ENCODE peak calls at places on chromosomes 7 and 10, in seven cellular contexts. E is kidney epithelial cell, P is breast epithelium, L is pancreas, T is coronary artery, F is cardiac muscle cell, B is AG04450. K is an unnamed sample.

GRCh38 chr10:99733366-99733765 is 1.3 kb downstream of the CUTC start:
- DNase-seq in E (no peak), P (no peak), L (no peak), T (no peak), F (peak), B (no peak), K (no peak)

GRCh38 chr7:116986611-116987565 is 33.6 kb downstream of the ST7 start:
- DNase-seq in E (no peak), P (no peak), L (no peak), T (no peak), F (no peak), B (no peak), K (no peak)

GRCh38 chr7:44213872-44214595 is 13.3 kb downstream of the YKT6 start:
- DNase-seq in E (peak), P (peak), L (peak), T (no peak), F (peak), B (no peak), K (no peak)

GRCh38 chr10:96370575-96371157 is 11.9 kb upstream of the OPALIN start:
- DNase-seq in E (no peak), P (no peak), L (peak), T (peak), F (peak), B (no peak), K (peak)

GRCh38 chr7:42292991-42293521 is 56.0 kb upstream of the GLI3 start:
- DNase-seq in E (no peak), P (peak), L (no peak), T (no peak), F (no peak), B (no peak), K (no peak)

GRCh38 chr10:76717141-76717540 is 920.5 kb downstream of the KCNMA1 start:
- DNase-seq in E (peak), P (no peak), L (no peak), T (no peak), F (no peak), B (no peak), K (no peak)

GRCh38 chr7:9937944-9938631 is 1035.6 kb upstream of the PHF14 start:
- DNase-seq in E (peak), P (no peak), L (no peak), T (no peak), F (no peak), B (no peak), K (no peak)

GRCh38 chr10:111037868-111038267 is 39.0 kb upstream of the ADRA2A start:
- DNase-seq in E (no peak), P (no peak), L (no peak), T (no peak), F (no peak), B (no peak), K (no peak)

GRCh38 chr7:77321300-77321699 is 94.8 kb downstream of the GSAP start:
- DNase-seq in E (no peak), P (no peak), L (no peak), T (no peak), F (peak), B (no peak), K (no peak)

GRCh38 chr7:8433477-8434289 is at the start of gene NXPH1:
- DNase-seq in E (no peak), P (no peak), L (peak), T (no peak), F (peak), B (no peak), K (no peak)

GRCh38 chr7:142866361-142867096 is 11.7 kb downstream of the EPHB6 start:
- DNase-seq in E (no peak), P (no peak), L (peak), T (no peak), F (peak), B (no peak), K (no peak)

GRCh38 chr10:62860946-62861345 is 44.8 kb upstream of the EGR2 start:
- DNase-seq in E (no peak), P (no peak), L (no peak), T (no peak), F (no peak), B (no peak), K (no peak)

GRCh38 chr7:75663302-75663907 is 75.3 kb downstream of the HIP1 start:
- DNase-seq in E (no peak), P (no peak), L (no peak), T (no peak), F (no peak), B (no peak), K (peak)

GRCh38 chr7:139118234-139118802 is 8.8 kb upstream of the ZC3HAV1 start:
- DNase-seq in E (peak), P (no peak), L (no peak), T (no peak), F (no peak), B (no peak), K (no peak)

GRCh38 chr7:36141351-36141750 is 11.7 kb upstream of the EEPD1 start:
- DNase-seq in E (no peak), P (no peak), L (no peak), T (no peak), F (no peak), B (no peak), K (no peak)

GRCh38 chr7:151740180-151740845 is 136.6 kb downstream of the PRKAG2 start:
- DNase-seq in E (no peak), P (no peak), L (no peak), T (no peak), F (no peak), B (no peak), K (no peak)

GRCh38 chr7:125834421-125834820 is 904.8 kb upstream of the POT1 start:
- DNase-seq in E (no peak), P (no peak), L (no peak), T (no peak), F (no peak), B (no peak), K (no peak)

GRCh38 chr7:159118220-159118595 is 26.5 kb downstream of the VIPR2 start:
- DNase-seq in E (no peak), P (peak), L (no peak), T (peak), F (no peak), B (no peak), K (peak)

GRCh38 chr10:97628228-97628627 is 5.1 kb downstream of the MORN4 start:
- DNase-seq in E (no peak), P (no peak), L (no peak), T (no peak), F (no peak), B (no peak), K (no peak)

GRCh38 chr7:12257582-12257981 is 46.5 kb downstream of the TMEM106B start:
- DNase-seq in E (peak), P (no peak), L (no peak), T (no peak), F (no peak), B (no peak), K (no peak)

GRCh38 chr10:99742701-99743100 is 10.7 kb downstream of the CUTC start:
- DNase-seq in E (no peak), P (no peak), L (no peak), T (no peak), F (no peak), B (no peak), K (no peak)

GRCh38 chr10:100360234-100360633 is 13.2 kb downstream of the SCD start:
- DNase-seq in E (no peak), P (no peak), L (no peak), T (no peak), F (no peak), B (no peak), K (no peak)

GRCh38 chr7:157309990-157310668 is 26.7 kb upstream of the DNAJB6 start:
- DNase-seq in E (peak), P (no peak), L (no peak), T (no peak), F (no peak), B (peak), K (no peak)

GRCh38 chr10:96789571-96790108 is 42.5 kb upstream of the LCOR start:
- DNase-seq in E (no peak), P (no peak), L (no peak), T (no peak), F (no peak), B (no peak), K (no peak)

GRCh38 chr7:52009195-52009594 is 692.6 kb upstream of the COBL start:
- DNase-seq in E (no peak), P (no peak), L (no peak), T (no peak), F (no peak), B (no peak), K (no peak)

GRCh38 chr10:11242443-11243386 is 225.0 kb downstream of the CELF2 start:
- DNase-seq in E (no peak), P (no peak), L (no peak), T (no peak), F (no peak), B (peak), K (no peak)

GRCh38 chr10:102392306-102392705 is 3.2 kb upstream of the NFKB2 start:
- DNase-seq in E (no peak), P (no peak), L (no peak), T (no peak), F (no peak), B (no peak), K (no peak)

GRCh38 chr7:48847896-48848295 is 76.5 kb upstream of the CDC14C start:
- DNase-seq in E (no peak), P (no peak), L (no peak), T (no peak), F (no peak), B (no peak), K (no peak)

GRCh38 chr10:91552706-91553105 is 80.2 kb downstream of the PPP1R3C start:
- DNase-seq in E (no peak), P (no peak), L (peak), T (no peak), F (peak), B (no peak), K (no peak)

DNA sequence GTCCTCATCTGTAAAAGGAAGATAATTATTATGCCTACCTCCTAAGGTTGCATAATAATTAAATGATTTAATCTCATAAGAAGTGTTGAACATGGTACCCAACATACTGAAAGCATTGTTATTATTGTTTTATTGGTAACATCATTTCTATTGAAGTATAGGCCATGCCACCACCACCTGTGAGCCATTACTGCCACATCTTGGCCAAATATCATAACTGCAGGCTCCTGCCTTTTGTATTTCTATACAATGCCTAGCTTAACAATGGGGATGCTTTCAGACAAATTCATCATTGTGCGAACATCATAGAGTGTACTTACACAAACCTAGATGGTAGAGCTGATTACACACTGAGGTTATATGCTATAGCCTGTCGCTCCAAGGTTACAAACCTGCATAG is 61.1 kb upstream of the NPSR1 start:
- DNase-seq in E (no peak), P (no peak), L (no peak), T (no peak), F (peak), B (no peak), K (no peak)
- TF ChIP-seq CTCF in E (peak), P (no peak), L (no peak), T (no peak), F (peak), B (no peak), K (no peak)

GRCh38 chr7:150339369-150339768 is 2.1 kb downstream of the RARRES2 start:
- DNase-seq in E (peak), P (no peak), L (no peak), T (no peak), F (no peak), B (no peak), K (no peak)
- H3K4me3 ChIP-seq in E (no peak), P (peak), L (peak), T (peak), F (no peak), B (no peak), K (no peak)

GRCh38 chr10:5199398-5199797 is 2.8 kb downstream of the AKR1C4 start:
- DNase-seq in E (no peak), P (no peak), L (no peak), T (no peak), F (no peak), B (no peak), K (no peak)
- TF ChIP-seq CTCF in E (no peak), P (no peak), L (no peak), T (no peak), F (no peak), B (no peak), K (no peak)

DNA sequence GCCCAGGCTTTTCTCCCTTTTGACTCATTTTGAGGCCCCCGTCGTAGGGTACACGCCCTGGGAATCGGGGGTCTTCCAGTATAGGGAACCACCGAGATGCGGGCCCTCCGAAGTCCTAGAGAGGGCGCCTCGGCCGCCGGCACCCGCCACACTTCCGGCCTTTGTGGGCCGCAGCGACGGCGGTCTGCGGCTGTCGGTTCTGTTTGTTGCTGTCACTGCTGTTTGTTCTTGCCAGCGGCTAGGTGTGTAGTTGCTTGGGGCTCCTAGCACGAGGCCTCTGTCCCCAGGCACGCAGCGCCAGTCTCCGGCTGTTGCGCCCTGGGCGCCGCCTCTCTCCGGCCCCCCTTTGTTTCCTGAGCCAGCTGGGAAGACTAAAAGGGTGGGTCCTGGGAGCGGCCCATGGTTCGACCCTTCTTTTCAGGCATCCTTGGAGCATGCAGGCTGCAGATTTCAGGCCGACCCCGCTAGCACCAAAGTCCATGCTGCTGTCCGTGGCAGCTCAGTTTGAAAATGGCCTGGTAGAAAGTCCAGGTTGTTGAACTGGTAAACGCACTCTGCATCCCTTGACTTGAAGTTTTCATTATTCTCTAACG is 17.8 kb upstream of the ZKSCAN1 start:
- DNase-seq in E (no peak), P (peak), L (peak), T (no peak), F (peak), B (no peak), K (no peak)
- H3K4me3 ChIP-seq in E (peak), P (peak), L (peak), T (peak), F (peak), B (peak), K (peak)

GRCh38 chr10:53209941-53210611 is 437.5 kb upstream of the MBL2 start:
- DNase-seq in E (no peak), P (no peak), L (no peak), T (no peak), F (peak), B (no peak), K (no peak)
- TF ChIP-seq CTCF in E (peak), P (peak), L (no peak), T (no peak), F (no peak), B (peak), K (peak)

DNA sequence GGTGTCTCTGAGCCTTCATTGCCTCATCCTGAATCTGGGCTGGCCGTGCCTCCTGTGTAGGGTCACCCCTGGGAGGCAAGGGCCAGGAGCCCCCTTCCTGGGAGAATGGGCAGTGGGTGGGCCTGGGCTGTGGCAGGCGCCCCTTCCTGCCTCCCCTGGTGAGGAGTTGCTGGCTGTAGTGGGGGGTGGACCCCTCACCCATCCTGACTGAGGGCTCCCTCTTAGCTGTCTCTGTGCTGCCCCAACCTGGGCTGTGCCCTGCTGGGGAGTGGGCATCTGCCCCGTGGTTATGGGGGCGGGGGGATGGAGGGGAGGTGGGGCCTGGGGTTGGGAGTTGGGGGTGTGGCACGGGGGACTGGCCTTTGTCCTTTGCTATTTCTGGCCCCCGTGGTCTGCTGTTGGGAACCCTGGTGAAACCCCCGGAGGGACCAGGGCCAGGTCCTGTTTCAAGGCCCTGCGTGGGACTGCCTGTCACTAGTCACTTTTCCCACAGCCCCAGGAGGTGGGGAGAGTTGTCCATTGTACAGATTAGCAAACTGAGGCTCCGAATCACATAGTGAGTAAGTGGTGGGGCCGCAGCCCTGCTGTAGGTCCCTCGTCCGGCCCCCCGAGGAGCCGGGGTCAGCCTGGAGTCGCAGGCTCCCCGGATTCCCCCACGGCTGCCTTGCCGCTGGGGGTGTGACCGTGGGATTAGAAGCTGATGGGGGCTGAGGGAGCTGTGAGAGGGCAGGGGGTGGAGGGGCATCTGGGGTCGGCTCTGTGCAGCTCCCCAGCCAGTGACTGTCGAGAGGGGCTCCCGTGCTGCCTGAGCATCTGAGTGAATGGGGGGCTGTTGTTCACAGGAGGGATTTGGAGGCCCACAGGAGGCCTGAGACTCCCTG is 2.7 kb downstream of the TTYH3 start:
- DNase-seq in E (no peak), P (no peak), L (no peak), T (no peak), F (no peak), B (no peak), K (no peak)
- H3K4me3 ChIP-seq in E (peak), P (peak), L (peak), T (peak), F (peak), B (peak), K (peak)

GRCh38 chr7:37431413-37431812 is 17.3 kb downstream of the ELMO1 start:
- DNase-seq in E (no peak), P (no peak), L (no peak), T (no peak), F (no peak), B (no peak), K (no peak)

GRCh38 chr7:37432240-37432917 is 16.3 kb downstream of the ELMO1 start:
- DNase-seq in E (no peak), P (no peak), L (no peak), T (no peak), F (no peak), B (no peak), K (no peak)

GRCh38 chr7:37435156-37435555 is 13.5 kb downstream of the ELMO1 start:
- DNase-seq in E (no peak), P (no peak), L (no peak), T (no peak), F (no peak), B (no peak), K (no peak)

GRCh38 chr7:37430644-37431043 is 18.0 kb downstream of the ELMO1 start:
- DNase-seq in E (no peak), P (no peak), L (no peak), T (no peak), F (no peak), B (no peak), K (no peak)

GRCh38 chr7:37433166-37433565 is 15.5 kb downstream of the ELMO1 start:
- DNase-seq in E (no peak), P (no peak), L (no peak), T (no peak), F (peak), B (no peak), K (no peak)
- TF ChIP-seq CTCF in E (no peak), P (no peak), L (no peak), T (no peak), F (no peak), B (no peak), K (no peak)

DNA sequence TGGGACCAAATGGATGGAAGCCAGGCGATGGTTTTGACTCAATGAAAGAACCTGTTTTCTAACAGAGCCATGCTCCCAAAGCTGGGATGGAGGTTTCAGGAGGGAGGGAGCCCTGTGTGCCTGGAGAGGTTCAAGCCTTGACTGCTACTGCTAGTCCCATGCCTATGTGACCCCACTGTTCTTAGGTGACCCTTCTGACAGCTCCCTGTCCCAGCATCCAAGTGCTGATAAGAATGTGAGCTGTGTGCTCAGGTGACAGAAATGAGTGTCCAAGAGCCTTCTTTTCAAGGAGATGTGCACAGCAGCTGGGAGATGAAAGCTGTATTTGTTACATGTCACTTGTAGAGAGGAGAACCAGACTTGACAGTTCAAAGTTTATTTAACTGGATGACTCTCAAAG is 595.4 kb downstream of the GALNT17 start:
- DNase-seq in E (no peak), P (no peak), L (no peak), T (no peak), F (peak), B (no peak), K (no peak)
- H3K4me3 ChIP-seq in E (no peak), P (no peak), L (no peak), T (no peak), F (no peak), B (no peak), K (no peak)

GRCh38 chr7:101815826-101816488 is 1.5 kb upstream of the CUX1 start:
- DNase-seq in E (no peak), P (no peak), L (peak), T (peak), F (peak), B (peak), K (peak)
- TF ChIP-seq CTCF in E (no peak), P (no peak), L (no peak), T (no peak), F (no peak), B (no peak), K (peak)

K was measured in dorsolateral prefrontal cortex.